ENCODE peak calls at places on chromosome 7, in four cellular contexts. U is right lobe of liver, C is osteoblast, D is PC-3. X is an unnamed sample. For H3K4me1, the result is how much of the 10 kb centered on the place peaks cover.

GRCh38 chr7:114922652-114923402 is 933 bp downstream of the MDFIC start:
- DNase-seq in U (peak), C (peak), D (peak), X (peak)

GRCh38 chr7:109545686-109546085 is 976.0 kb downstream of the DNAJB9 start:
- DNase-seq in U (no peak), C (no peak), D (no peak), X (no peak)

GRCh38 chr7:22864301-22864700 is 41.7 kb upstream of the TOMM7 start:
- DNase-seq in U (no peak), C (no peak), D (no peak), X (no peak)

GRCh38 chr7:158244873-158245723 is 342.5 kb downstream of the PTPRN2 start:
- DNase-seq in U (no peak), C (peak), D (no peak), X (no peak)

GRCh38 chr7:132571970-132572369 is 4.3 kb downstream of the PLXNA4 start:
- DNase-seq in U (no peak), C (no peak), D (no peak), X (no peak)

GRCh38 chr7:113232885-113233284 is 114.5 kb upstream of the SMIM30 start:
- DNase-seq in U (no peak), C (no peak), D (no peak), X (no peak)

GRCh38 chr7:45663167-45663921 is 89.2 kb downstream of the ADCY1 start:
- DNase-seq in U (no peak), C (no peak), D (peak), X (no peak)

GRCh38 chr7:130476287-130477001 is 15.4 kb upstream of the MEST start:
- DNase-seq in U (no peak), C (no peak), D (no peak), X (no peak)

GRCh38 chr7:45359781-45360180 is 202.2 kb downstream of the RAMP3 start:
- DNase-seq in U (no peak), C (no peak), D (no peak), X (no peak)

GRCh38 chr7:72337822-72338167 is 74.3 kb downstream of the CALN1 start:
- DNase-seq in U (no peak), C (no peak), D (no peak), X (no peak)

GRCh38 chr7:33201821-33202220 is 72.5 kb downstream of the BBS9 start:
- DNase-seq in U (no peak), C (no peak), D (no peak), X (no peak)

GRCh38 chr7:102874166-102874829 is 38.5 kb upstream of the LRRC17 start:
- DNase-seq in U (no peak), C (no peak), D (peak), X (peak)

GRCh38 chr7:33412336-33412735 is 283.0 kb downstream of the BBS9 start:
- DNase-seq in U (no peak), C (no peak), D (no peak), X (no peak)

GRCh38 chr7:5423844-5424688 is 432 bp upstream of the TNRC18 start:
- DNase-seq in U (peak), C (peak), D (peak), X (peak)

GRCh38 chr7:142908921-142909870 is 23.7 kb upstream of the TRPV6 start:
- DNase-seq in U (no peak), C (no peak), D (no peak), X (no peak)

GRCh38 chr7:110534241-110534931 is 556.5 kb upstream of the LRRN3 start:
- DNase-seq in U (no peak), C (no peak), D (no peak), X (no peak)

GRCh38 chr7:15508258-15508657 is 53.6 kb downstream of the AGMO start:
- DNase-seq in U (no peak), C (no peak), D (peak), X (peak)

GRCh38 chr7:15504376-15504775 is 57.4 kb downstream of the AGMO start:
- DNase-seq in U (no peak), C (no peak), D (no peak), X (peak)

GRCh38 chr7:15507708-15508107 is 54.1 kb downstream of the AGMO start:
- DNase-seq in U (no peak), C (no peak), D (no peak), X (no peak)

GRCh38 chr7:15505761-15506160 is 56.1 kb downstream of the AGMO start:
- DNase-seq in U (no peak), C (no peak), D (no peak), X (no peak)

DNA sequence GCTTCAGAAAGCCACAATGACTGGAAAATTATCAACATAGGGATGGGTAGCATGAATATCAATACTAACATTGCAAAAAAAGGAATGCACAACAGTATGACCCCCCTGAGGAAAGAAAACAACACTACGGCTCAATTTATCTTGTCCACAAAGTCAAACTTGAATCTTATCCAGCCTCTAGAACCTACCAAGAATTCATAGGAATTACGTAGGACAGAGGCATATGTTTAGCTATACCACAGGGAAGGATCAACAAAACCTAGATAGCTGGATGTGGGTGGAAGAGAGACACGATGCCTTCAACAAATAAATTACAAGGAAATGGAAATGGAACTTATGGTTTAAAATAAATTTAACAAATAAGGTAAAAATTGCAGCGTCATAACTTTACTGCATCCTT is 54.6 kb downstream of the AGMO start:
- DNase-seq in U (no peak), C (no peak), D (no peak), X (no peak)
- H3K4me1 ChIP-seq in U (under half), C (under half), D (under half), X (half or more)

DNA sequence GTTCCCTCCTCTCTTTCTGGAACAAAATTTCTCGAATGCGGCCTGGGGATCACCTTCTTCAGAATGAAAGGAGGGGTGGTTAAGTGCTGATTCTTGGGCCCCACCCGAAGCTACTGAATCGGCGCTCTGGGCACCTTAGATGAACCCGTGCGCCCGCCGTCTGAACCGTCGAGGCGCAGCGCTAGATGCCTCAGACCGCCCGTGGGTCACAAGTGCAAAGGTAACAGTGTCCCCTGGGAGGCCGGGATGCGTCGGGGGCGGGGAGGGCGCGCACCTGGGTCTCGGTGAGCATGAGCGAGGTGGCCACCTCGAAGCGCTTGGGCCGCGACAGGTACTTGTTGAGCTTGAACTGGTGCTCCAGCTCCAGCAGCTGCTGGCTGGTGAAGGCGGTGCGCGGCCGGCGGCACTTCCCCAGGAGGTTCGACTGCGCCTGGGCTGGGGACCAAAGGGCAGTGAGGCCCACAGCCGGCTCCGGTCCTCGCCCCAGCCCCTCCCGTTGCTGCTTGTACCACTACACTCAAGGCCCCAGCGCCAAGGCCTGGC is 4.2 kb downstream of the MNX1 start:
- DNase-seq in U (no peak), C (peak), D (no peak), X (no peak)
- H3K4me1 ChIP-seq in U (under half), C (under half), D (under half), X (under half)

GRCh38 chr7:107953265-107953923 is 49.6 kb downstream of the LAMB1 start:
- DNase-seq in U (no peak), C (no peak), D (no peak), X (no peak)
- H3K4me1 ChIP-seq in U (under half), C (half or more), D (half or more), X (half or more)

GRCh38 chr7:47502240-47502877 is 79.6 kb downstream of the TNS3 start:
- DNase-seq in U (no peak), C (no peak), D (no peak), X (no peak)

GRCh38 chr7:47506716-47507354 is 75.1 kb downstream of the TNS3 start:
- DNase-seq in U (no peak), C (peak), D (no peak), X (no peak)

GRCh38 chr7:47505317-47506007 is 76.4 kb downstream of the TNS3 start:
- DNase-seq in U (no peak), C (peak), D (no peak), X (no peak)

GRCh38 chr7:47503283-47503682 is 78.6 kb downstream of the TNS3 start:
- DNase-seq in U (no peak), C (no peak), D (no peak), X (no peak)

DNA sequence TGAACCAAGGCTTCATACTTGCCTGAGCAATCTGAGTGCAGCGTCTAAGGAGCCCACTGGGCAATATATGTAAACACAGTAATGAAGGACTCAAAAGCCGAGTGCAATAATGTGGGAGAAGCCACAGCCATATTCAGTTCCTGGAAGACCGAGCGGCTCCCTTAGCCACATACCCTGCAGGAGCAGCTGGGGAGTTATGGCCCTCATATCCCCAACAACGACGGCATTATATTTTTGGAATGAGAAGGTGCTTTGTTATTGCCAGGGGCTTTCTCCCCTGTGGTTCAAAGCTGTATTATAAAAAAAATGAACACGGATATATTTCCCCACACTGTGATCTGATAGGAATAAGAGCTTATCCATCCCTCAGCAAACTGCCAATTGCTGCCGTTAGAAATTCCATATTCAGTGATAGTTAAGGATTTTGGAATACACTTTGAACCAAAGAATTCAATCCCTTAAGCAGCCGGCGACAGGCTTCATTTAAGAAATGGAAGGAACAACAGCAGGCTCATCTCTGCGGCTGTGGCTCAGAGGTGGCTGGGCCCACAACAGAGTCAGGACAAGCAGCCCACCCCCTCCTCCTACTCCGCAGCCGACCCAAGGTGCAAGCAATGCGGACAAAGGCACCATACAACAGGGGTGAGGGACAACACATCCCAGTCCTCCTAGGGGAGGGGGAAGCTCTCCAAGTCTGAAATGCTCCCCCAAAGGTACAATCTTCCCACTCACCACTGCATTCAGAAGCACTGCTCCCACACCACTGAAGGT is 77.2 kb downstream of the TNS3 start:
- DNase-seq in U (no peak), C (peak), D (no peak), X (no peak)
- H3K4me1 ChIP-seq in U (under half), C (half or more), D (under half), X (under half)

DNA sequence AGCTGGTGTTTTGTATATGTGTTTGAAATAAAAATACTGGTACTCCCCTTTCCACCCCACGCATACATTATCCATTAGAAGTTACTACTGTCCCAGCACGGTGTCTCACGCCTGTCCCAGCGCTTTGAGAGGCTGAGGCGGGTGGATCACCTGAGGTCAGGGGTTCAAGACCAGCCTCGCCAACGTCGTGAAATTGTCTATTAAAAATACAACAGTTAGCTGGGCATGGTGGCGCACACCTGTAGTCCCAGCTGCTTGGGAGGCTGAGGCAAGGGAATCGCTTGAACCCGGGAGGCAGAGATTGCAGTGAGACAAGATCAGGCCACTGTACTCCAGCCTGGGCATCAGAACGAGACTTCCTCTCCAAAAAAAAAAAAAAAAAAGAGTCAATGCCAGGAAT is 2.7 kb downstream of the HBP1 start:
- DNase-seq in U (no peak), C (no peak), D (no peak), X (no peak)
- H3K4me1 ChIP-seq in U (under half), C (under half), D (under half), X (under half)

DNA sequence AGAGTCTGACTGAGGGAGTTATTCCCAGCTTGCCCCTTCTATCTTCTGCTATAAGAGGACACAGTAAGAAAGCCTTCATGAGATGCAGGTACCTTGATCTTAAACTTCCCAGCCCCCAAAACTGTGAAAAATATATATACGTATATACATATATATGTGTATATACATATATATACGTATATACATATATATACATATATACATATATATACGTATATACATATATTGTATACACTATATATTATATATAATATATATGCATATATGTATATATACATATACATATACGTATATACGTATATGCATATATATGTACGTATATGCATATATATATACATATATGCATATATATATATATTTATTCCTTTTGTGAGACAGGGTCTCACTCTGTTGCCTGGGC is 17.7 kb downstream of the EZH2 start:
- DNase-seq in U (no peak), C (no peak), D (no peak), X (no peak)
- H3K4me1 ChIP-seq in U (under half), C (under half), D (under half), X (under half)

X was measured in endothelial cell of umbilical vein.